ENCODE peak calls at places on chromosomes 16 and 17, in eight cellular contexts. Y, J, M, I, U, O, X and V are unnamed samples.

GRCh38 chr16:63983401-63983800 is 1138.5 kb downstream of the CDH11 start:
- DNase-seq in Y (no peak), J (no peak), M (no peak), I (no peak), U (no peak), O (no peak), X (no peak), V (no peak)

GRCh38 chr16:26705346-26705745 is 361.4 kb upstream of the C16orf82 start:
- DNase-seq in Y (no peak), J (no peak), M (no peak), I (no peak), U (no peak), O (no peak), X (no peak), V (no peak)

GRCh38 chr16:89155184-89155679 is 16.3 kb upstream of the CDH15 start:
- DNase-seq in Y (peak), J (no peak), M (no peak), I (no peak), U (no peak), O (no peak), X (no peak), V (no peak)

GRCh38 chr16:10964891-10965326 is 20.5 kb downstream of the CLEC16A start:
- DNase-seq in Y (no peak), J (no peak), M (no peak), I (no peak), U (peak), O (no peak), X (no peak), V (no peak)

GRCh38 chr16:81263470-81264200 is 25.1 kb downstream of the BCO1 start:
- DNase-seq in Y (peak), J (no peak), M (no peak), I (no peak), U (no peak), O (no peak), X (no peak), V (no peak)

GRCh38 chr17:71548540-71549190 is 572.2 kb upstream of the SOX9 start:
- DNase-seq in Y (peak), J (no peak), M (no peak), I (no peak), U (no peak), O (no peak), X (no peak), V (no peak)

GRCh38 chr17:71232801-71233559 is 887.8 kb upstream of the SOX9 start:
- DNase-seq in Y (peak), J (no peak), M (no peak), I (no peak), U (no peak), O (no peak), X (no peak), V (no peak)

GRCh38 chr17:55314061-55314783 is 49.5 kb downstream of the HLF start:
- DNase-seq in Y (no peak), J (no peak), M (no peak), I (no peak), U (no peak), O (no peak), X (no peak), V (no peak)

GRCh38 chr17:37779554-37779953 is 34.7 kb upstream of the HNF1B start:
- DNase-seq in Y (peak), J (no peak), M (no peak), I (no peak), U (no peak), O (no peak), X (no peak), V (no peak)

GRCh38 chr17:73011016-73011486 is 81.4 kb downstream of the SLC39A11 start:
- DNase-seq in Y (no peak), J (no peak), M (no peak), I (no peak), U (no peak), O (peak), X (no peak), V (peak)

GRCh38 chr17:48456584-48456983 is 26.6 kb upstream of the SKAP1 start:
- DNase-seq in Y (no peak), J (peak), M (no peak), I (no peak), U (no peak), O (no peak), X (peak), V (peak)

GRCh38 chr16:86461037-86461436 is 49.3 kb upstream of the FOXF1 start:
- DNase-seq in Y (no peak), J (no peak), M (no peak), I (no peak), U (no peak), O (no peak), X (no peak), V (no peak)

GRCh38 chr16:30934827-30935557 is 11.6 kb downstream of the FBXL19 start:
- DNase-seq in Y (peak), J (no peak), M (peak), I (peak), U (no peak), O (peak), X (peak), V (peak)

GRCh38 chr16:23608194-23608593 is 12.1 kb upstream of the NDUFAB1 start:
- DNase-seq in Y (peak), J (no peak), M (no peak), I (no peak), U (no peak), O (no peak), X (peak), V (no peak)

GRCh38 chr16:76535-77272 is 1.3 kb upstream of the MPG start:
- DNase-seq in Y (peak), J (no peak), M (peak), I (no peak), U (no peak), O (no peak), X (no peak), V (peak)

GRCh38 chr17:17538417-17539391 is 42.5 kb upstream of the RASD1 start:
- DNase-seq in Y (peak), J (no peak), M (peak), I (no peak), U (no peak), O (no peak), X (peak), V (peak)

GRCh38 chr16:47644166-47644565 is 183.0 kb downstream of the PHKB start:
- DNase-seq in Y (peak), J (no peak), M (no peak), I (no peak), U (no peak), O (no peak), X (no peak), V (no peak)

DNA sequence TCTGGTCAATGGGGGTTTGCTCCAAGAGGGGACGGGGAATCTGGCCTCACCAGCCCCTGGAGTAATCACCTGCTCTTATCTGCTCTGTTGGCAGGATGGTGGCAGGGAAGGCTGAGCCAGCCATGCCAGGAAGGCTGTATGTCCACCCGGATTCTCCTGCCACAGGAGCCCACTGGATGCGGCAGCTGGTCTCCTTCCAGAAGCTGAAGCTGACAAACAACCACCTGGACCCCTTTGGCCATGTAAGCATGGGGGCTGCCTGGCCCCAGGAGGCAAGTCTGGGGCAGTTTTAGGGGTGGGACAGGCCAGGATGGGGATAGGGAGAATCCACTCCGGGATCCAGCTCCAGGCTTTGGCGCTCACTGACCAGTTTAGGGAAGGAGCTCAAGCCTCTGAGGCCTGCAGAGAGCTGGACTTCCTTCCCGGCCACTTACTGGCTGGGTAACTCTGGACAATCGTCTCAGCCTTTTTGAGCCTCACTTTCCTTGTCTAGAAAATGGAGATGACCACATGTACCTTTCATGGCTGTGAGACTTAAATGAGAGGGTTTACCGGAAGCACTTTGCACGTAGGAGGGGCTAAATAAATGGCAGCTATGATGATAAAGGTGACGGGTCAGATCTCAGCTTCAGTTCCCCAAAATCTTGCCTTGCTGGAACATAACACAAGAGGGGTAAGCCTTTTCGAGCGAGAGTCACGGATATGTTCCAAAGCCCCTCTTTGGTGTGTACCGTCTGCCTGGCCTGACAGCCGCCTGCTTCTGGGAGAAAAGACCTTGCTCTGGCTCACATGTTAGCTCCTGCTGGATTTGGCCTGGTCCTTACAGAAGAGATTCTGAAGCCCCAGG is 15.4 kb downstream of the TBX4 start:
- DNase-seq in Y (peak), J (peak), M (no peak), I (peak), U (no peak), O (peak), X (peak), V (peak)
- TF ChIP-seq RAD21 in Y (no peak), J (no peak), M (no peak), I (no peak), U (no peak), O (no peak), X (no peak), V (no peak)

GRCh38 chr17:81976332-81977210 is 858 bp upstream of the ASPSCR1 start:
- DNase-seq in Y (no peak), J (no peak), M (no peak), I (peak), U (no peak), O (no peak), X (peak), V (no peak)
- TF ChIP-seq RAD21 in Y (no peak), J (no peak), M (no peak), I (no peak), U (no peak), O (no peak), X (no peak), V (no peak)

GRCh38 chr17:50715471-50715870 is 3.9 kb upstream of the LUC7L3 start:
- DNase-seq in Y (no peak), J (no peak), M (no peak), I (no peak), U (no peak), O (no peak), X (no peak), V (no peak)

GRCh38 chr17:50722746-50723145 is 3.3 kb downstream of the LUC7L3 start:
- DNase-seq in Y (no peak), J (no peak), M (no peak), I (no peak), U (no peak), O (no peak), X (no peak), V (no peak)

GRCh38 chr17:50719144-50719923 is at the start of gene LUC7L3:
- DNase-seq in Y (peak), J (peak), M (peak), I (peak), U (peak), O (peak), X (peak), V (peak)

GRCh38 chr17:50721194-50722010 is 2.0 kb downstream of the LUC7L3 start:
- DNase-seq in Y (no peak), J (no peak), M (no peak), I (no peak), U (no peak), O (peak), X (no peak), V (no peak)

DNA sequence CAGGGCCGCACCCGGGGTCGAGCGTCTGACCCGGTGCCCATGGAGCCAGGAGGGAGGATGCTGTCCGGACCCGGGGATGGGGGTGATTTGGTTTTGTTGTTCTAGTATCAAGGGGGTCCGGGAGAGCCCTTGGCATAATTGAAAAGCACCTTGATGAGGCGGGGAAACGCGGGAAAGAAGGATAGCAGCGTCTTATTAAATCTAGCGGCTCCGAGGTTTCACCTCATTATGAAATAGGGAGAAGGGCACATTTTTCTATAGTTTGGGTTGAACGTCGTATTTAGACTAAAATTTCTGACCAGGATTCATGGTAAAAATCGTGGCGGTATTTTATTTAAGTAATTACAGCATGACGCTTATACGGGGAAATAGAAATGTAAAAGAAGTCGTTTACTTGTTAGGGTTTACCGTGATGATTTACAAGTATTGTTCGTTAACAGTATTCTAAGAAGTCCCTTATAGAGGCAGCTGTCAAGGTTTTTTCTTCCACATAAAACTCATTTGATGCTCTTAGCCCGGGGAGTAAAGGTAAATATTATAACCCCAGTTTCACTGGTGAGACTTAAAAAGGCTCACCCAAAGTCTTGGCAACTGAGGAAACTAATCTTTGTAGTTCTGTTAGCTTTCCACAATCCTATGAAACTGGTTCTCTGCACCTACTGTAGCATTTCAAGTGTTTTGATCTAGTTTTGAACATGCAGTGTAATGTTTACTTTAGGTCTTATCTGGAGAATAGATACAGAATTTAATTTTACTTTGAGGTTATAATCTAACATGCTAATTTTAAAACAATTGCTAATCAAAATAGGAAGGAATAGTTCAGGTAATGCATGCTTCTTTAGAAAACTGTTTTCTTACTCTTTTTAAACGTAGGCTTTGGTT is 762 bp downstream of the LUC7L3 start:
- DNase-seq in Y (no peak), J (no peak), M (no peak), I (no peak), U (no peak), O (no peak), X (no peak), V (peak)
- TF ChIP-seq RAD21 in Y (no peak), J (no peak), M (no peak), I (no peak), U (no peak), O (no peak), X (no peak), V (no peak)

GRCh38 chr16:66130296-66130910 is 236.1 kb upstream of the CDH5 start:
- DNase-seq in Y (peak), J (no peak), M (no peak), I (no peak), U (no peak), O (no peak), X (no peak), V (no peak)
- TF ChIP-seq RAD21 in Y (no peak), J (no peak), M (no peak), I (no peak), U (no peak), O (no peak), X (no peak), V (no peak)

DNA sequence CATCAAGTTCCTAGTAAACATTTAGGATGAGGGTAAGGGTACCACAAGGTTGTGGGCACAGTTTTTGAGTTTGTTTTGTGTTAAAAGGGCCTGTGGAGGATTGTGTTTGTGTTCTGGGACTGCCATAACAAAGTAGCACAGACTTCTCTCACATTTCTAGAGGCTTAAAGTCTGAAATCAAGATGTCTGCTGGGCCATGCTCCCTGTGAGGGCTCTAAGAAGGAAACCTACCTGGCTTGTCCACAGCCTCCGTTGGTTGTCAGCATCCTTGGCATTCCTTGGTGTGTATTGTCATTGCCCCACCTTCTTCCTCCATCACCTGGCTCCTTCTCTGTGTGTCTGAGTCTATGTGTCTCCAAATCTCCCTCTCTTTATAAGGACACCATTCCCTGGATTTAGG is 808.1 kb upstream of the RBFOX1 start:
- DNase-seq in Y (no peak), J (no peak), M (no peak), I (no peak), U (no peak), O (no peak), X (no peak), V (no peak)
- TF ChIP-seq RAD21 in Y (no peak), J (no peak), M (no peak), I (no peak), U (no peak), O (no peak), X (no peak), V (no peak)

DNA sequence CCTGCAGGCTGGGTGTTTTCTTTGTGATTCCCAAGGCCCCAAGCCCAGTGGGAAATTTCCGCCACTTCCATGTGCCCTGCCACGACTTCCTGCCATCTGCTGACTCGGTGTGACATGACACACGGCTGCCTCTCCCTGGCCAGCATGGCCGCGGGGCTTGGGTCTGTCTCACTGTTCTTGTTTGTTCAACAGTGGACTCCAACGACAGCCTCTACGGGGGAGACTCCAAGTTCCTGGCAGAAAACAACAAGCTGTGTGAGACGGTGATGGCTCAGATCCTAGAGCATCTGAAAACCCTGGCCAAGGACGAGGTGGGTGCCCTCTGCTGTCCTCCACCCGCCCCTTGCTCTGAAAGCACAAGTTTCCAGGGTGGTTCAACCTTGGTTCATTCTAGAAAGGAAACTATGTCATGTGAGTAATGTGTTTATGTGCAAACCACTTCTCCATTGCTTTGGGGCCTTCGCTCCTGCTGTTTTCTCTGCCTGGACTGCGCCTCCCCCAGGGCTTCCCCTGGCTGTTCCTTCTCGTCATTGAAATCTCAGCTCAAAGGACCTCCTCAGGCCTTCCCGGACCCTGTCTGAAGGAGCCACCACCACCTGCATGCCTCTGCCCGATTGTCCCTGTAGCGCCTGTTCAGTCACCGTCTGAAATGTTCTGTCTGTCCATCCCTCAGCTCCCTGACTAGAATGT is 26.7 kb downstream of the KNOP1 start:
- DNase-seq in Y (peak), J (no peak), M (no peak), I (no peak), U (no peak), O (no peak), X (no peak), V (no peak)
- TF ChIP-seq RAD21 in Y (no peak), J (no peak), M (no peak), I (no peak), U (no peak), O (no peak), X (no peak), V (no peak)